ENCODE peak calls at places on chromosomes 13 and 19, in seven cellular contexts. One of them, this sample, is unnamed.

GRCh38 chr13:28355046-28355821 is 139.7 kb downstream of the FLT1 start:
- DNase-seq in activated naive CD8-positive, alpha-beta T cell treated with anti-CD3 and anti-CD28 coated beads for 36 hours: no peak
- DNase-seq in skeletal muscle cell: no peak
- DNase-seq in HuH-7.5: no peak
- DNase-seq in SW 1271: no peak
- DNase-seq in astrocyte: no peak
- DNase-seq in AG08395: no peak
- DNase-seq in this sample: no peak

GRCh38 chr13:75341025-75341424 is 140.9 kb downstream of the TBC1D4 start:
- DNase-seq in activated naive CD8-positive, alpha-beta T cell treated with anti-CD3 and anti-CD28 coated beads for 36 hours: no peak
- DNase-seq in HuH-7.5: no peak
- DNase-seq in SW 1271: no peak
- DNase-seq in astrocyte: no peak
- DNase-seq in skeletal muscle cell: no peak
- DNase-seq in AG08395: no peak
- DNase-seq in this sample: no peak

GRCh38 chr13:22121340-22121739 is 450.5 kb downstream of the FGF9 start:
- DNase-seq in AG08395: no peak
- DNase-seq in SW 1271: no peak
- DNase-seq in astrocyte: no peak
- DNase-seq in skeletal muscle cell: no peak
- DNase-seq in activated naive CD8-positive, alpha-beta T cell treated with anti-CD3 and anti-CD28 coated beads for 36 hours: no peak
- DNase-seq in HuH-7.5: no peak
- DNase-seq in this sample: no peak

GRCh38 chr19:6260912-6261636 is 18.7 kb downstream of the MLLT1 start:
- DNase-seq in SW 1271: no peak
- DNase-seq in AG08395: peak
- DNase-seq in activated naive CD8-positive, alpha-beta T cell treated with anti-CD3 and anti-CD28 coated beads for 36 hours: peak
- DNase-seq in skeletal muscle cell: no peak
- DNase-seq in HuH-7.5: peak
- DNase-seq in astrocyte: no peak
- DNase-seq in this sample: no peak

GRCh38 chr19:34500656-34501120 is 19.1 kb downstream of the WTIP start:
- DNase-seq in astrocyte: no peak
- DNase-seq in HuH-7.5: no peak
- DNase-seq in skeletal muscle cell: no peak
- DNase-seq in SW 1271: no peak
- DNase-seq in AG08395: no peak
- DNase-seq in activated naive CD8-positive, alpha-beta T cell treated with anti-CD3 and anti-CD28 coated beads for 36 hours: no peak
- DNase-seq in this sample: no peak

GRCh38 chr19:15155296-15155695 is 45.5 kb downstream of the NOTCH3 start:
- DNase-seq in SW 1271: no peak
- DNase-seq in HuH-7.5: no peak
- DNase-seq in activated naive CD8-positive, alpha-beta T cell treated with anti-CD3 and anti-CD28 coated beads for 36 hours: no peak
- DNase-seq in skeletal muscle cell: no peak
- DNase-seq in AG08395: no peak
- DNase-seq in astrocyte: no peak
- DNase-seq in this sample: no peak

GRCh38 chr13:64884976-64885375 is 2345.2 kb downstream of the PCDH9 start:
- DNase-seq in SW 1271: no peak
- DNase-seq in HuH-7.5: no peak
- DNase-seq in activated naive CD8-positive, alpha-beta T cell treated with anti-CD3 and anti-CD28 coated beads for 36 hours: no peak
- DNase-seq in astrocyte: no peak
- DNase-seq in AG08395: no peak
- DNase-seq in skeletal muscle cell: no peak
- DNase-seq in this sample: no peak

GRCh38 chr19:17327654-17328516 is 6.8 kb downstream of the ANO8 start:
- DNase-seq in SW 1271: no peak
- DNase-seq in AG08395: no peak
- DNase-seq in activated naive CD8-positive, alpha-beta T cell treated with anti-CD3 and anti-CD28 coated beads for 36 hours: peak
- DNase-seq in astrocyte: no peak
- DNase-seq in HuH-7.5: no peak
- DNase-seq in skeletal muscle cell: no peak
- DNase-seq in this sample: no peak

GRCh38 chr13:67408823-67409222 is 178.7 kb upstream of the PCDH9 start:
- DNase-seq in HuH-7.5: peak
- DNase-seq in SW 1271: no peak
- DNase-seq in skeletal muscle cell: peak
- DNase-seq in astrocyte: no peak
- DNase-seq in AG08395: no peak
- DNase-seq in activated naive CD8-positive, alpha-beta T cell treated with anti-CD3 and anti-CD28 coated beads for 36 hours: no peak
- DNase-seq in this sample: no peak

GRCh38 chr13:32838985-32839384 is 177.2 kb upstream of the KL start:
- DNase-seq in activated naive CD8-positive, alpha-beta T cell treated with anti-CD3 and anti-CD28 coated beads for 36 hours: no peak
- DNase-seq in skeletal muscle cell: no peak
- DNase-seq in SW 1271: no peak
- DNase-seq in astrocyte: no peak
- DNase-seq in HuH-7.5: peak
- DNase-seq in AG08395: no peak
- DNase-seq in this sample: no peak

GRCh38 chr13:103772576-103772975 is 706.4 kb upstream of the SLC10A2 start:
- DNase-seq in skeletal muscle cell: no peak
- DNase-seq in HuH-7.5: no peak
- DNase-seq in activated naive CD8-positive, alpha-beta T cell treated with anti-CD3 and anti-CD28 coated beads for 36 hours: no peak
- DNase-seq in AG08395: no peak
- DNase-seq in SW 1271: no peak
- DNase-seq in astrocyte: no peak
- DNase-seq in this sample: no peak

GRCh38 chr13:45121421-45121820 is 1.1 kb downstream of the GTF2F2 start:
- DNase-seq in skeletal muscle cell: no peak
- DNase-seq in activated naive CD8-positive, alpha-beta T cell treated with anti-CD3 and anti-CD28 coated beads for 36 hours: no peak
- DNase-seq in SW 1271: peak
- DNase-seq in HuH-7.5: no peak
- DNase-seq in AG08395: peak
- DNase-seq in astrocyte: no peak
- DNase-seq in this sample: no peak

GRCh38 chr13:44148159-44148929 is 225.3 kb upstream of the SERP2 start:
- DNase-seq in AG08395: no peak
- DNase-seq in SW 1271: no peak
- DNase-seq in astrocyte: no peak
- DNase-seq in HuH-7.5: no peak
- DNase-seq in activated naive CD8-positive, alpha-beta T cell treated with anti-CD3 and anti-CD28 coated beads for 36 hours: no peak
- DNase-seq in skeletal muscle cell: peak
- DNase-seq in this sample: no peak

GRCh38 chr13:64130170-64130569 is 2714.5 kb upstream of the PCDH20 start:
- DNase-seq in AG08395: no peak
- DNase-seq in SW 1271: no peak
- DNase-seq in HuH-7.5: no peak
- DNase-seq in skeletal muscle cell: no peak
- DNase-seq in activated naive CD8-positive, alpha-beta T cell treated with anti-CD3 and anti-CD28 coated beads for 36 hours: no peak
- DNase-seq in astrocyte: no peak
- DNase-seq in this sample: no peak

GRCh38 chr19:48689438-48689837 is 6.3 kb upstream of the FUT2 start:
- DNase-seq in SW 1271: no peak
- DNase-seq in skeletal muscle cell: no peak
- DNase-seq in AG08395: no peak
- DNase-seq in astrocyte: no peak
- DNase-seq in HuH-7.5: no peak
- DNase-seq in activated naive CD8-positive, alpha-beta T cell treated with anti-CD3 and anti-CD28 coated beads for 36 hours: no peak
- DNase-seq in this sample: no peak

GRCh38 chr19:45402469-45403070 is 2.3 kb downstream of the PPP1R13L start:
- DNase-seq in AG08395: peak
- DNase-seq in activated naive CD8-positive, alpha-beta T cell treated with anti-CD3 and anti-CD28 coated beads for 36 hours: peak
- DNase-seq in skeletal muscle cell: no peak
- DNase-seq in astrocyte: no peak
- DNase-seq in HuH-7.5: peak
- DNase-seq in SW 1271: peak
- DNase-seq in this sample: peak

GRCh38 chr19:44499559-44499958 is 763 bp downstream of the ZNF180 start:
- DNase-seq in skeletal muscle cell: no peak
- DNase-seq in AG08395: no peak
- DNase-seq in astrocyte: no peak
- DNase-seq in activated naive CD8-positive, alpha-beta T cell treated with anti-CD3 and anti-CD28 coated beads for 36 hours: peak
- DNase-seq in HuH-7.5: no peak
- DNase-seq in SW 1271: no peak
- DNase-seq in this sample: no peak

GRCh38 chr13:35957174-35957867 is 173.9 kb downstream of the DCLK1 start:
- DNase-seq in AG08395: peak
- DNase-seq in HuH-7.5: no peak
- DNase-seq in activated naive CD8-positive, alpha-beta T cell treated with anti-CD3 and anti-CD28 coated beads for 36 hours: no peak
- DNase-seq in skeletal muscle cell: peak
- DNase-seq in SW 1271: no peak
- DNase-seq in astrocyte: no peak
- DNase-seq in this sample: no peak

GRCh38 chr19:46603752-46604241 is 2.7 kb downstream of the CALM3 start:
- DNase-seq in skeletal muscle cell: no peak
- DNase-seq in AG08395: no peak
- DNase-seq in astrocyte: no peak
- DNase-seq in HuH-7.5: no peak
- DNase-seq in SW 1271: no peak
- DNase-seq in activated naive CD8-positive, alpha-beta T cell treated with anti-CD3 and anti-CD28 coated beads for 36 hours: no peak
- DNase-seq in this sample: no peak

GRCh38 chr13:23980160-23980551 is 82.9 kb upstream of the C1QTNF9B start:
- DNase-seq in activated naive CD8-positive, alpha-beta T cell treated with anti-CD3 and anti-CD28 coated beads for 36 hours: peak
- DNase-seq in HuH-7.5: peak
- DNase-seq in AG08395: peak
- DNase-seq in skeletal muscle cell: no peak
- DNase-seq in astrocyte: peak
- DNase-seq in SW 1271: no peak
- DNase-seq in this sample: no peak

GRCh38 chr13:106348032-106348431 is 187.4 kb downstream of the EFNB2 start:
- DNase-seq in activated naive CD8-positive, alpha-beta T cell treated with anti-CD3 and anti-CD28 coated beads for 36 hours: no peak
- DNase-seq in HuH-7.5: no peak
- DNase-seq in AG08395: peak
- DNase-seq in skeletal muscle cell: no peak
- DNase-seq in astrocyte: peak
- DNase-seq in SW 1271: no peak
- DNase-seq in this sample: no peak

GRCh38 chr19:8487137-8487851 is 15.1 kb downstream of the PRAM1 start:
- DNase-seq in HuH-7.5: no peak
- DNase-seq in AG08395: no peak
- DNase-seq in astrocyte: no peak
- DNase-seq in skeletal muscle cell: no peak
- DNase-seq in activated naive CD8-positive, alpha-beta T cell treated with anti-CD3 and anti-CD28 coated beads for 36 hours: peak
- DNase-seq in SW 1271: no peak
- DNase-seq in this sample: no peak

GRCh38 chr13:66875264-66875663 is 354.9 kb downstream of the PCDH9 start:
- DNase-seq in skeletal muscle cell: no peak
- DNase-seq in astrocyte: no peak
- DNase-seq in HuH-7.5: no peak
- DNase-seq in SW 1271: no peak
- DNase-seq in activated naive CD8-positive, alpha-beta T cell treated with anti-CD3 and anti-CD28 coated beads for 36 hours: no peak
- DNase-seq in AG08395: no peak
- DNase-seq in this sample: no peak

GRCh38 chr13:84400711-84401110 is 518.4 kb upstream of the SLITRK1 start:
- DNase-seq in skeletal muscle cell: peak
- DNase-seq in astrocyte: peak
- DNase-seq in AG08395: no peak
- DNase-seq in HuH-7.5: no peak
- DNase-seq in SW 1271: peak
- DNase-seq in activated naive CD8-positive, alpha-beta T cell treated with anti-CD3 and anti-CD28 coated beads for 36 hours: no peak
- DNase-seq in this sample: no peak

GRCh38 chr19:52307275-52307674 is 10.3 kb downstream of the ZNF480 start:
- DNase-seq in AG08395: no peak
- DNase-seq in SW 1271: no peak
- DNase-seq in HuH-7.5: no peak
- DNase-seq in skeletal muscle cell: no peak
- DNase-seq in activated naive CD8-positive, alpha-beta T cell treated with anti-CD3 and anti-CD28 coated beads for 36 hours: no peak
- DNase-seq in astrocyte: peak
- DNase-seq in this sample: no peak

GRCh38 chr19:558770-559439 is 13.5 kb upstream of the BSG start:
- DNase-seq in SW 1271: no peak
- DNase-seq in AG08395: no peak
- DNase-seq in activated naive CD8-positive, alpha-beta T cell treated with anti-CD3 and anti-CD28 coated beads for 36 hours: no peak
- DNase-seq in astrocyte: no peak
- DNase-seq in HuH-7.5: no peak
- DNase-seq in skeletal muscle cell: no peak
- DNase-seq in this sample: no peak

GRCh38 chr13:72960541-72960940 is 98.3 kb upstream of the KLF5 start:
- DNase-seq in AG08395: no peak
- DNase-seq in activated naive CD8-positive, alpha-beta T cell treated with anti-CD3 and anti-CD28 coated beads for 36 hours: no peak
- DNase-seq in skeletal muscle cell: no peak
- DNase-seq in HuH-7.5: no peak
- DNase-seq in SW 1271: no peak
- DNase-seq in astrocyte: no peak
- DNase-seq in this sample: no peak

GRCh38 chr13:23966691-23967615 is 69.7 kb upstream of the C1QTNF9B start:
- DNase-seq in AG08395: no peak
- DNase-seq in SW 1271: no peak
- DNase-seq in astrocyte: no peak
- DNase-seq in activated naive CD8-positive, alpha-beta T cell treated with anti-CD3 and anti-CD28 coated beads for 36 hours: no peak
- DNase-seq in HuH-7.5: no peak
- DNase-seq in skeletal muscle cell: no peak
- DNase-seq in this sample: no peak